ENCODE peak calls at places on chromosomes 1 and 21, in nine cellular contexts. A is mucosa of descending colon; J is uterus; H is ovary; U is left ventricle myocardium inferior; F is tibial artery; X is heart left ventricle; Y is left lung; O is CD8-positive, alpha-beta T cell. T is an unnamed sample.

GRCh38 chr1:207825719-207826556 is 74.1 kb downstream of the CD46 start:
- DNase-seq in A (peak; percentile 76), J (peak; percentile 66), H (no peak), U (peak; percentile 69), F (peak; percentile 88), X (peak; percentile 84), Y (peak; percentile 91), O (peak; percentile 91), T (peak; percentile 92)

GRCh38 chr21:33374080-33374873 is 28.9 kb upstream of the IFNGR2 start:
- DNase-seq in A (peak; percentile 86), J (no peak), H (peak; percentile 44), U (peak; percentile 52), F (no peak), X (no peak), Y (peak; percentile 65), O (peak; percentile 61), T (no peak)

GRCh38 chr1:192342842-192343241 is 26.1 kb downstream of the RGS21 start:
- DNase-seq in A (no peak), J (no peak), H (no peak), U (no peak), F (no peak), X (no peak), Y (no peak), O (no peak), T (no peak)

GRCh38 chr1:161484613-161485012 is 20.6 kb upstream of the FCGR2A start:
- DNase-seq in A (no peak), J (no peak), H (no peak), U (no peak), F (no peak), X (no peak), Y (no peak), O (no peak), T (no peak)

GRCh38 chr1:36174716-36175115 is 18.8 kb downstream of the MAP7D1 start:
- DNase-seq in A (no peak), J (no peak), H (no peak), U (no peak), F (no peak), X (no peak), Y (no peak), O (no peak), T (no peak)

GRCh38 chr1:98677288-98677687 is 15.8 kb downstream of the SNX7 start:
- DNase-seq in A (no peak), J (no peak), H (no peak), U (no peak), F (no peak), X (no peak), Y (no peak), O (no peak), T (no peak)

GRCh38 chr21:44428281-44428942 is 26.9 kb upstream of the LRRC3 start:
- DNase-seq in A (peak; percentile 87), J (no peak), H (no peak), U (no peak), F (peak; percentile 4), X (peak; percentile 20), Y (peak; percentile 33), O (peak; percentile 69), T (peak; percentile 30)

GRCh38 chr1:119372493-119373086 is 4.0 kb downstream of the HAO2 start:
- DNase-seq in A (peak; percentile 64), J (no peak), H (no peak), U (no peak), F (no peak), X (no peak), Y (no peak), O (no peak), T (no peak)

GRCh38 chr1:198776602-198777029 is 137.8 kb downstream of the PTPRC start:
- DNase-seq in A (peak; percentile 19), J (peak; percentile 21), H (no peak), U (peak; percentile 54), F (peak; percentile 41), X (peak; percentile 69), Y (peak; percentile 76), O (no peak), T (peak; percentile 71)

GRCh38 chr1:172323666-172324065 is 96.8 kb upstream of the C1orf105 start:
- DNase-seq in A (no peak), J (no peak), H (no peak), U (no peak), F (no peak), X (no peak), Y (no peak), O (no peak), T (no peak)

GRCh38 chr1:155173478-155174333 is at the start of gene TRIM46:
- DNase-seq in A (no peak), J (no peak), H (peak; percentile 51), U (no peak), F (no peak), X (no peak), Y (no peak), O (peak; percentile 56), T (peak; percentile 60)

GRCh38 chr1:244100691-244101453 is 49.8 kb downstream of the ZBTB18 start:
- DNase-seq in A (no peak), J (no peak), H (no peak), U (no peak), F (no peak), X (no peak), Y (no peak), O (no peak), T (no peak)

GRCh38 chr1:6033986-6034749 is 11.5 kb upstream of the KCNAB2 start:
- DNase-seq in A (peak; percentile 61), J (no peak), H (no peak), U (peak; percentile 38), F (no peak), X (peak; percentile 38), Y (no peak), O (peak; percentile 42), T (no peak)

GRCh38 chr1:36622741-36623648 is 140.3 kb upstream of the CSF3R start:
- DNase-seq in A (peak; percentile 30), J (no peak), H (no peak), U (no peak), F (no peak), X (no peak), Y (no peak), O (no peak), T (no peak)

GRCh38 chr1:164637461-164638375 is 78.7 kb downstream of the PBX1 start:
- DNase-seq in A (no peak), J (peak; percentile 57), H (no peak), U (peak; percentile 57), F (peak; percentile 51), X (peak; percentile 63), Y (no peak), O (no peak), T (peak; percentile 87)

GRCh38 chr1:33471416-33471815 is 1.0 kb upstream of the ZSCAN20 start:
- DNase-seq in A (no peak), J (no peak), H (no peak), U (no peak), F (no peak), X (no peak), Y (no peak), O (no peak), T (no peak)

DNA sequence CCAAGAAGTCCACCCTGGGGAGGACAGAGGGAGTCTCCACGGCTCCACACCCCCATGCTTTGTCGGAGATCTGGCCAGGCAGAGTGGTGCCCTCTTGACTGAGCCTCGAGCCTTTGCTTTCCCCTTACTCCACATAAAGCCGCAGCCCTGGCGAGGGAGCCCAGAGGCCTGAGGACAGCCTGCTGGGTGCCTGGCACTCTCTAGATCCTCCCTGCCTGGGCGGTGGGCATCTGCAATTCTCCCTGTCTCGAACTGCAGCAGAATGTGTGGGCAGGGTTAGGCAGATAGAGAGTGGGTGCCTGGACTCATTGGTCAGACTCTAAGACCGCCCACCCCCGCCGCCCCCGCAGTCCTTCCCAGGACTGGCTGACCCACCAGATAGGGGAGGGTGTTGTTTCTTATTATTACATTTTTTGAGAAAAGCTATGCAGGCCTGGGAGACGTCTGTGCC is 13.9 kb downstream of the EPHX1 start:
- DNase-seq in A (no peak), J (no peak), H (peak; percentile 56), U (no peak), F (no peak), X (no peak), Y (no peak), O (no peak), T (no peak)
- H3K4me1 ChIP-seq in A (peaks cover 2% of the 10 kb centered on the region), J (peaks cover 39% of the 10 kb centered on the region), H (peaks cover 58% of the 10 kb centered on the region), U (peaks cover 79% of the 10 kb centered on the region), F (no peaks in the 10 kb centered on the region), X (peaks cover 61% of the 10 kb centered on the region), Y (peaks cover 26% of the 10 kb centered on the region), O (no peaks in the 10 kb centered on the region), T (peaks cover 47% of the 10 kb centered on the region)

DNA sequence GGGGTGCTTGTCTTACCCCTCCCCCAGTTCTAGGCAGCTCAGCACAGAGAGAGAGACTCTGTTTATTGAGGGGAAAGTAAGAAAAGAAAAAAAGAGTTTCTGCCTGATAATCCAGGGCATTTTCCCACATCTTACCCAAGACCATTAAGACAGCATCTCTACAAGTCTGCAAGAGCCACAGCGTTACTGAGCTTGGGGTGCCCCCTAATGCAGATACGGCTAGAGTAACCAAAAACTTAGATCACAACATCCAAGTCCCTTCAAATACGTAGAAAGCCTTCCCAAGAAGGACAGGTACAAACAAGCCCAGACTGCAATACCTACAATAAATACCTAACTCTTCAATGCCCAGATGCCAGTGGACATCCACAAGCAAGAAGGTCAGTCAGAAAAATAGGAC is 6.2 kb upstream of the TEX50 start:
- DNase-seq in A (no peak), J (no peak), H (no peak), U (no peak), F (no peak), X (no peak), Y (no peak), O (no peak), T (no peak)
- TF ChIP-seq CTCF in A (no peak), J (no peak), H (no peak), U (no peak), F (no peak), X (no peak), Y (no peak), O (no peak), T (no peak)

GRCh38 chr1:39751595-39751994 is 12.9 kb downstream of the PPIE start:
- DNase-seq in A (no peak), J (no peak), H (no peak), U (no peak), F (no peak), X (no peak), Y (no peak), O (no peak), T (no peak)
- H3K4me1 ChIP-seq in A (no peaks in the 10 kb centered on the region), J (no peaks in the 10 kb centered on the region), H (no peaks in the 10 kb centered on the region), U (peaks cover 10% of the 10 kb centered on the region), F (no peaks in the 10 kb centered on the region), X (peaks cover 8% of the 10 kb centered on the region), Y (no peaks in the 10 kb centered on the region), O (no peaks in the 10 kb centered on the region), T (no peaks in the 10 kb centered on the region)

DNA sequence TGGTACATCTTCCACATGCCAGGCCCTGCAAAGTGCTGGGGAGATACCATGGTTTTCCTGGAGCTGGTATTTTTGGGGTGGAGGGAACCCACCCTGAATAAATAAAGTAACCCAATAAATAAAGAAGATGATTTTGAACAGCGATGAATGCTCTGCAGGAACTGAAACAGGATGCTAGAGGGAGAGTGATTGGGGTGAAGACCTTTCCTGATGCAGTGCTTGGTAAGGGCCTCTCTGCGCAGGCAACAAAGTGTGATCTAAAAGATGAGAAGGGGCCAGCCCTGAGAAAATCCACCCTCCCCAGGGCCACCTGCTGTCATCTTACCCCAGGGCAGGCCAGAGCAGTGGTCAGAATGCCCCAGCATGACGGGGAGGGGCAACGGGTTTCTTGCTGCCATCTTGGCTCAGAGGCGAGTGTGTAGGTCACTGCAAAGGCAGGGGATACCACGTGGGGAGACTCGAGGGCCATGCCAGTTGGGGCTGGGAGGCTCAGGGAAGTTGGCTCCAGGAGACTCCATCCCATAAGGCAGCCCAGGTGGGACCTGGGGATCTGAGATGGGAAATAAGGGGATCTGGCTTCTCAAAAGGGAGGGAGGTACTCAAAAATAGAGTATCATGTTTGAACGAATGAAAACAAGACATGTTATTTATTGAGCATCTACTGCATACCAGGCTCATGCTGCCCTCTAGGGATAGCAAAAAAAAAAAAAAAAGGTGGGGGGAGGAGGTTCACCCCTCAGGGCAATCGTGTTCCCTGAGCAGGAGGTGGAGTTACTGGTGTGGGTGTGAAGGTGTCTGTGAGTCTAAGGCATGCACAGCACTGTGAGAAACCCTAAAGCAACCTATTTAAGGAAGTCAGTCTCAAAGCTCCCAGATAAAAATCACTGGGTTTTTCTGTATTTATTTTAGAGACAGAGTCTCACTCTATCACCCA is 2.8 kb downstream of the SRARP start:
- DNase-seq in A (no peak), J (no peak), H (no peak), U (no peak), F (no peak), X (no peak), Y (no peak), O (no peak), T (no peak)
- TF ChIP-seq CTCF in A (no peak), J (no peak), H (no peak), U (no peak), F (no peak), X (no peak), Y (no peak), O (no peak), T (no peak)

T was measured in sigmoid colon.